ENCODE peak calls at places on chromosomes 7 and 10, in ten cellular contexts. J, U, D, G, O, R, K, Q, W and V are unnamed samples.

GRCh38 chr7:100257017-100257416 is 37.3 kb downstream of the PVRIG start:
- DNase-seq in J (no peak), U (no peak), D (no peak), G (no peak), O (no peak), R (no peak), K (no peak), Q (no peak), W (no peak), V (no peak)

GRCh38 chr7:40047661-40048060 is 86.8 kb downstream of the MPLKIP start:
- DNase-seq in J (no peak), U (no peak), D (no peak), G (no peak), O (no peak), R (peak), K (no peak), Q (no peak), W (no peak), V (no peak)

GRCh38 chr10:75932921-75933320 is 501.5 kb downstream of the LRMDA start:
- DNase-seq in J (no peak), U (no peak), D (no peak), G (no peak), O (no peak), R (no peak), K (no peak), Q (no peak), W (no peak), V (no peak)

GRCh38 chr7:136139392-136139791 is 162.2 kb upstream of the MTPN start:
- DNase-seq in J (no peak), U (no peak), D (no peak), G (no peak), O (no peak), R (no peak), K (no peak), Q (no peak), W (no peak), V (no peak)

GRCh38 chr7:3975371-3975770 is 674.3 kb downstream of the SDK1 start:
- DNase-seq in J (no peak), U (no peak), D (no peak), G (no peak), O (no peak), R (no peak), K (no peak), Q (no peak), W (no peak), V (no peak)

GRCh38 chr7:74061840-74062539 is 21.6 kb upstream of the LIMK1 start:
- DNase-seq in J (peak), U (no peak), D (peak), G (no peak), O (peak), R (peak), K (peak), Q (peak), W (peak), V (peak)

GRCh38 chr7:30164567-30164966 is 29.8 kb downstream of the MTURN start:
- DNase-seq in J (peak), U (peak), D (no peak), G (no peak), O (peak), R (peak), K (no peak), Q (no peak), W (peak), V (peak)

GRCh38 chr7:133883591-133883990 is 243.5 kb upstream of the LRGUK start:
- DNase-seq in J (no peak), U (no peak), D (no peak), G (no peak), O (no peak), R (no peak), K (no peak), Q (no peak), W (no peak), V (no peak)

GRCh38 chr7:28180364-28181147 is at the start of gene JAZF1:
- DNase-seq in J (peak), U (peak), D (peak), G (peak), O (peak), R (peak), K (peak), Q (peak), W (peak), V (peak)

GRCh38 chr7:138459300-138460175 is 521 bp upstream of the TRIM24 start:
- DNase-seq in J (peak), U (peak), D (peak), G (peak), O (peak), R (peak), K (peak), Q (peak), W (peak), V (peak)

GRCh38 chr7:73977626-73978618 is 50.1 kb upstream of the ELN start:
- DNase-seq in J (no peak), U (peak), D (peak), G (no peak), O (no peak), R (no peak), K (no peak), Q (no peak), W (no peak), V (no peak)

GRCh38 chr10:25049966-25050365 is 33.6 kb downstream of the THNSL1 start:
- DNase-seq in J (peak), U (no peak), D (no peak), G (no peak), O (no peak), R (no peak), K (no peak), Q (no peak), W (no peak), V (no peak)

GRCh38 chr10:119455609-119456434 is 86.7 kb downstream of the RGS10 start:
- DNase-seq in J (no peak), U (peak), D (no peak), G (no peak), O (no peak), R (peak), K (no peak), Q (no peak), W (no peak), V (no peak)

GRCh38 chr10:125392140-125392539 is 231.8 kb upstream of the CTBP2 start:
- DNase-seq in J (no peak), U (no peak), D (no peak), G (no peak), O (no peak), R (no peak), K (no peak), Q (no peak), W (no peak), V (no peak)

GRCh38 chr7:44391171-44391570 is 65.8 kb upstream of the CAMK2B start:
- DNase-seq in J (no peak), U (no peak), D (no peak), G (no peak), O (no peak), R (no peak), K (no peak), Q (peak), W (no peak), V (no peak)

GRCh38 chr10:27041196-27041595 is 59.1 kb downstream of the ANKRD26 start:
- DNase-seq in J (no peak), U (no peak), D (no peak), G (no peak), O (no peak), R (no peak), K (no peak), Q (no peak), W (no peak), V (no peak)

GRCh38 chr7:55085511-55086412 is 66.9 kb downstream of the EGFR start:
- DNase-seq in J (no peak), U (no peak), D (no peak), G (no peak), O (no peak), R (no peak), K (no peak), Q (no peak), W (no peak), V (no peak)

GRCh38 chr7:92868683-92869293 is 32.4 kb upstream of the CDK6 start:
- DNase-seq in J (no peak), U (no peak), D (no peak), G (no peak), O (no peak), R (no peak), K (no peak), Q (no peak), W (no peak), V (no peak)
- TF ChIP-seq CTCF in J (no peak), U (no peak), D (no peak), G (no peak), O (no peak), R (no peak), K (no peak), Q (no peak), W (no peak), V (no peak)

DNA sequence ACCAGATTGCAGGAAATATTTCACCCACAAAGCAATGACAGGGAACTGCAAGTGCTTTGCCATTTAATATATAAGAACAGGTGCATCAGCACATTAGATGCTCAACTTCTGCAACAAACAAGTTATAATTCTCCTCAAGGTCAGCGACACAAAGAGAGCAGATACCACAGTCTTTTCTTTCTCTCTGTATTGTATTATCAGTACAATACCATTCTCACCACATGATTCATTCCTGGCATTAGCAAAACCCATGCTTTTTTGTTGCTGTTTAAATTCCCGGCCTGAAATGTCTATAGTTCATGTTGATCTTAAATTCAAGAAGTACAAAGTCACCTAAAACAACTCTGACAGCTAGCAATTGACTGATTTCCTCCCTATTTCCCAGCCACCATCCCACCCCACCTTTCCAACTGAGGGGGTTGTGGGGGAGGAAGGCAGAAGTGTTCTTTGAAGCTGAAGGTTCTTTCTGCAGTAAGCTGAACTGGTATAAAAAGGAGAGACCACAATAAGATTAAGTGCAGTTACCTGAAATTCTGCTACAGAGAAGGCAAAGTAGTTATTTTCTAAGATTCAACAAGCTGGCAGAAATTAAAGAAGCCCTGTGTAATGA is 111.9 kb upstream of the FEZF1 start:
- DNase-seq in J (no peak), U (no peak), D (no peak), G (no peak), O (no peak), R (no peak), K (no peak), Q (no peak), W (no peak), V (no peak)
- TF ChIP-seq CTCF in J (no peak), U (no peak), D (no peak), G (no peak), O (no peak), R (no peak), K (no peak), Q (no peak), W (no peak), V (no peak)

GRCh38 chr10:121243899-121244241 is 354.4 kb downstream of the FGFR2 start:
- DNase-seq in J (no peak), U (no peak), D (no peak), G (no peak), O (no peak), R (no peak), K (no peak), Q (no peak), W (no peak), V (no peak)

GRCh38 chr10:121244791-121245190 is 353.5 kb downstream of the FGFR2 start:
- DNase-seq in J (no peak), U (no peak), D (no peak), G (no peak), O (no peak), R (no peak), K (no peak), Q (no peak), W (no peak), V (no peak)

GRCh38 chr10:121243003-121243898 is 355.0 kb downstream of the FGFR2 start:
- DNase-seq in J (peak), U (no peak), D (no peak), G (no peak), O (no peak), R (no peak), K (no peak), Q (no peak), W (no peak), V (no peak)

GRCh38 chr10:121241337-121241736 is 356.9 kb downstream of the FGFR2 start:
- DNase-seq in J (no peak), U (no peak), D (no peak), G (no peak), O (no peak), R (no peak), K (no peak), Q (no peak), W (no peak), V (no peak)

DNA sequence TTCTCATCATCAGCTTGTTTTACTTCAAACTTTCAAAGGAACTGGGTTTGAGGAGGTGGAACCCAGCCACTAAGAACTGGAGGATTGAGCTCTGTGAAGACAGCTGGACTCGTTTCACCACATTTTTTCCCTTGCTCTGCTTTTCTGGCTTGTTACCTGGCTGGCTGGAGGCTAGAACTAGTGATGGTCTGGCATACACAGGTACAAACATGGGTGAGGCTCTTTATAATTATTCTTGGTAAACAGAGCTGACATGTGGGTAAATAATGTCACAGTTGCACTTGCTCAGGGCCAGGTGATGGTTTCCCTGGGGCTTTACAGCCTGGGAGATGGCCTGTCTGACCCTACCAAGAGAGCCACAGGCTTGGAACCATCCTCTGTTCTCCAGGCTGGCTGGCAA is 352.4 kb downstream of the FGFR2 start:
- DNase-seq in J (no peak), U (no peak), D (peak), G (no peak), O (peak), R (no peak), K (no peak), Q (no peak), W (no peak), V (no peak)
- TF ChIP-seq CTCF in J (no peak), U (no peak), D (no peak), G (no peak), O (no peak), R (no peak), K (no peak), Q (no peak), W (no peak), V (no peak)

GRCh38 chr7:118068-118802 is 74.1 kb upstream of the FAM20C start:
- DNase-seq in J (no peak), U (no peak), D (no peak), G (no peak), O (no peak), R (no peak), K (no peak), Q (no peak), W (no peak), V (no peak)

GRCh38 chr7:119377-120163 is 72.8 kb upstream of the FAM20C start:
- DNase-seq in J (no peak), U (no peak), D (peak), G (no peak), O (no peak), R (no peak), K (no peak), Q (no peak), W (no peak), V (no peak)

GRCh38 chr7:120164-120555 is 72.2 kb upstream of the FAM20C start:
- DNase-seq in J (no peak), U (no peak), D (no peak), G (no peak), O (no peak), R (no peak), K (no peak), Q (no peak), W (no peak), V (no peak)

GRCh38 chr7:120591-120991 is 71.8 kb upstream of the FAM20C start:
- DNase-seq in J (no peak), U (no peak), D (no peak), G (no peak), O (no peak), R (no peak), K (no peak), Q (no peak), W (no peak), V (peak)

DNA sequence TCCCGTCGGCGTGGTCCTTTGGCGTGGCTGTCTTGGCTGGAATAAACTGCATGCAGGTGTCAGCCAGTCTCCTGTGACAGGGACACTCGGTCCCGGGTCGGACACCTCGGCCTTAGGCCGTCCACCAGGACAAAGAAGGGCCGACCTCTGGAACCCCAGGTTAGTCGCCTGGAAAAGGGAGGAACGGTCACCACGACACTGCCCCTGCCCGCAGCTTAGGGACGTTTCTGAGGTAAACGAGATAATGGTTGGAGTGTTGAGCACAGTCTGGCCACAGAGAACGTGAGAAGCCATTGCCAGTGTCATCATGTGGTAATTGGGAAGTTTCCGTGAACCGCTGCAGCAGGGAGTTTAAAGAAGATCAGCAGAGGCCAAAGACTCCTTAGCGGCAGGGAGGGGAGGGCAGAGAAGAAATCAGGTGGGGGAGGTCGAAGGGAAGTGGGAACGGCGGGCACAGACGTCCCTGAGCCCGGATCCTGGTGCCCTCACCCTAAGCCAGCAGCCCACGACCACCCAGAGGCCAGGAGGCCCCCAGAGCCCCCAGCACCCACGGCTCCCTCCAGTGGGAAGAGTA is 73.5 kb upstream of the FAM20C start:
- DNase-seq in J (no peak), U (no peak), D (no peak), G (no peak), O (no peak), R (no peak), K (no peak), Q (no peak), W (no peak), V (no peak)
- TF ChIP-seq CTCF in J (no peak), U (no peak), D (no peak), G (no peak), O (no peak), R (no peak), K (no peak), Q (no peak), W (no peak), V (no peak)

GRCh38 chr10:11411926-11412545 is 199.4 kb downstream of the USP6NL start:
- DNase-seq in J (no peak), U (no peak), D (no peak), G (no peak), O (no peak), R (peak), K (no peak), Q (no peak), W (no peak), V (no peak)
- TF ChIP-seq CTCF in J (peak), U (no peak), D (no peak), G (no peak), O (no peak), R (peak), K (no peak), Q (no peak), W (no peak), V (no peak)

GRCh38 chr7:131530137-131530536 is 26.3 kb downstream of the PODXL start:
- DNase-seq in J (no peak), U (no peak), D (no peak), G (no peak), O (no peak), R (no peak), K (no peak), Q (no peak), W (no peak), V (no peak)

GRCh38 chr7:131533566-131534561 is 22.6 kb downstream of the PODXL start:
- DNase-seq in J (no peak), U (no peak), D (no peak), G (no peak), O (no peak), R (no peak), K (no peak), Q (no peak), W (no peak), V (no peak)

GRCh38 chr7:131533151-131533559 is 23.3 kb downstream of the PODXL start:
- DNase-seq in J (no peak), U (no peak), D (no peak), G (no peak), O (no peak), R (no peak), K (no peak), Q (no peak), W (no peak), V (no peak)

GRCh38 chr7:131529617-131530016 is 26.8 kb downstream of the PODXL start:
- DNase-seq in J (no peak), U (no peak), D (no peak), G (no peak), O (no peak), R (no peak), K (no peak), Q (no peak), W (no peak), V (no peak)

GRCh38 chr7:131532570-131533091 is 23.8 kb downstream of the PODXL start:
- DNase-seq in J (no peak), U (no peak), D (no peak), G (no peak), O (no peak), R (no peak), K (no peak), Q (no peak), W (no peak), V (no peak)
- TF ChIP-seq CTCF in J (no peak), U (no peak), D (no peak), G (no peak), O (no peak), R (no peak), K (no peak), Q (no peak), W (no peak), V (no peak)